ENCODE peak calls at places on chromosomes 16 and 17, in seven cellular contexts. O is left lung, Y is adrenal gland, N is heart right ventricle, U is prostate gland, F is fibroblast of lung, Q is right cardiac atrium. Z is an unnamed sample.

GRCh38 chr17:34412534-34412933 is 49.5 kb upstream of the CCL1 start:
- DNase-seq in N (no peak), Q (no peak), Y (no peak), F (no peak), U (no peak), O (no peak), Z (no peak)

GRCh38 chr17:82126479-82127314 is 28.7 kb upstream of the FASN start:
- DNase-seq in Y (no peak), O (no peak), Q (peak; percentile 36), N (no peak), U (no peak), F (no peak), Z (no peak)

GRCh38 chr17:81417049-81417878 is 22.0 kb downstream of the BAHCC1 start:
- DNase-seq in Y (no peak), N (no peak), Q (peak; percentile 87), F (peak; percentile 50), O (no peak), U (no peak), Z (peak; percentile 20)

GRCh38 chr17:66301864-66302741 is at the start of gene PRKCA:
- DNase-seq in U (peak; percentile 64), O (peak; percentile 94), Q (peak; percentile 91), Y (peak; percentile 80), F (peak; percentile 74), N (peak; percentile 59), Z (peak; percentile 75)

GRCh38 chr17:39769974-39770587 is 32.3 kb downstream of the GRB7 start:
- DNase-seq in F (peak; percentile 78), Q (no peak), Y (no peak), N (no peak), O (no peak), U (peak; percentile 62), Z (no peak)

GRCh38 chr16:49483651-49484451 is 110.2 kb downstream of the C16orf78 start:
- DNase-seq in O (no peak), F (no peak), Q (no peak), Y (no peak), N (no peak), U (no peak), Z (no peak)

GRCh38 chr17:27918498-27918897 is 25.3 kb upstream of the LYRM9 start:
- DNase-seq in N (no peak), F (no peak), U (no peak), Q (no peak), O (no peak), Y (no peak), Z (no peak)

GRCh38 chr16:17518441-17518840 is 47.7 kb upstream of the XYLT1 start:
- DNase-seq in Q (no peak), F (peak; percentile 97), Y (no peak), U (no peak), N (no peak), O (no peak), Z (no peak)

GRCh38 chr16:17607075-17607509 is 136.3 kb upstream of the XYLT1 start:
- DNase-seq in F (no peak), Q (no peak), N (no peak), U (no peak), Y (no peak), O (no peak), Z (no peak)

GRCh38 chr16:4376126-4376819 is 4.6 kb downstream of the VASN start:
- DNase-seq in O (peak; percentile 93), F (peak; percentile 87), Q (peak; percentile 98), U (peak; percentile 80), Y (peak; percentile 96), N (peak; percentile 86), Z (peak; percentile 65)

GRCh38 chr16:58339452-58339938 is 44.7 kb upstream of the PRSS54 start:
- DNase-seq in Q (no peak), U (no peak), N (peak; percentile 43), F (peak; percentile 33), O (no peak), Y (peak; percentile 46), Z (no peak)

GRCh38 chr17:66767164-66767933 is 67.6 kb upstream of the CACNG5 start:
- DNase-seq in Q (no peak), O (no peak), Y (no peak), U (no peak), N (no peak), F (no peak), Z (no peak)

GRCh38 chr17:38599398-38599856 is 6.3 kb downstream of the SRCIN1 start:
- DNase-seq in Q (no peak), Y (no peak), U (no peak), N (no peak), F (no peak), O (no peak), Z (no peak)

GRCh38 chr17:49216482-49216881 is 6.0 kb downstream of the ABI3 start:
- DNase-seq in Y (no peak), Q (no peak), O (peak; percentile 79), U (no peak), F (no peak), N (no peak), Z (no peak)

GRCh38 chr17:17943281-17943984 is 28.8 kb downstream of the TOM1L2 start:
- DNase-seq in Y (no peak), U (no peak), Q (no peak), N (no peak), O (no peak), F (no peak), Z (no peak)
- H3K4me1 ChIP-seq in Y (peaks cover 40% of the 10 kb centered on the region), U (peaks cover 26% of the 10 kb centered on the region), Q (peaks cover 26% of the 10 kb centered on the region), N (peaks cover 84% of the 10 kb centered on the region), O (peaks cover 43% of the 10 kb centered on the region), F (peaks cover 32% of the 10 kb centered on the region), Z (peaks cover 3% of the 10 kb centered on the region)

GRCh38 chr17:77178586-77178985 is 37.8 kb downstream of the SEC14L1 start:
- DNase-seq in U (peak; percentile 33), Q (no peak), O (no peak), F (no peak), N (no peak), Y (no peak), Z (no peak)

GRCh38 chr17:77178050-77178449 is 37.3 kb downstream of the SEC14L1 start:
- DNase-seq in F (no peak), U (no peak), N (no peak), O (no peak), Q (no peak), Y (no peak), Z (no peak)

GRCh38 chr17:77174928-77175720 is 34.4 kb downstream of the SEC14L1 start:
- DNase-seq in U (no peak), N (no peak), Q (no peak), F (no peak), Y (peak; percentile 75), O (no peak), Z (no peak)

GRCh38 chr17:77180503-77181330 is 39.9 kb downstream of the SEC14L1 start:
- DNase-seq in Q (no peak), F (no peak), N (no peak), O (no peak), U (no peak), Y (no peak), Z (no peak)

GRCh38 chr17:77177002-77177401 is 36.2 kb downstream of the SEC14L1 start:
- DNase-seq in N (no peak), F (no peak), O (no peak), U (no peak), Q (no peak), Y (no peak), Z (no peak)
- H3K27ac ChIP-seq in N (no peak overlapping the region), F (no peak overlapping the region), O (no peak overlapping the region), U (peak overlapping the region; percentile 69), Q (no peak overlapping the region), Y (peak overlapping the region; percentile 80), Z (no peak overlapping the region)

GRCh38 chr16:79283578-79283977 is 317.0 kb downstream of the MAF start:
- DNase-seq in F (no peak), N (no peak), Y (no peak), U (no peak), Q (no peak), O (no peak), Z (no peak)

GRCh38 chr16:79284760-79285159 is 315.8 kb downstream of the MAF start:
- DNase-seq in Q (no peak), F (no peak), N (peak; percentile 21), O (no peak), Y (no peak), U (no peak), Z (no peak)

GRCh38 chr16:79288046-79288445 is 312.5 kb downstream of the MAF start:
- DNase-seq in F (no peak), O (no peak), Y (no peak), Q (no peak), N (no peak), U (no peak), Z (no peak)

GRCh38 chr16:79286646-79287423 is 313.7 kb downstream of the MAF start:
- DNase-seq in Y (peak; percentile 42), F (no peak), U (peak; percentile 17), Q (peak; percentile 68), N (no peak), O (no peak), Z (peak; percentile 25)

DNA sequence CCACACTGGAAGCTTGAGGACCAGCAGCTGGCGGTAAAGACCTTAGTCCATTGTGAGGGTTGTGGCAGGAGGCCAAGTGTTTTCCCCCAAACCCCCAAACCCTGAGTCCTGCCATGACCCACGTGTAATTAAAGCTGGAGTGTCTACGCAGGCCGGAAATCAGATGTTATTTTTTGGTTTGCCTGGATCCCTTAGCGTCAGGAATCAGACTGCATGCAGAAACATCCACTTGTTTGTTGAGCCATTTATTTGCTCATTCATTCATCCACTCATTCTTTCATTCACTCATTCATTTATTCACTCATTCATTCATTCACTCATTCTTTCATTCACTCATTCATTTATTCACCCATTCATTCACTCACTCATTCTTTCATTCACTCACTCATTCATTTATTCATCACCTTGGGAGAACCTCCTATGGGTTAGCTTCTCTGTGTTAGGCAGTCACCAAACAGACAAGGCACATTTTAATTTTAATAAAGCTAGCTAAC is 313.1 kb downstream of the MAF start:
- DNase-seq in N (peak; percentile 25), Y (no peak), Q (no peak), F (no peak), U (no peak), O (no peak), Z (no peak)
- H3K4me3 ChIP-seq in N (peak overlapping the region; percentile 31), Y (no peak overlapping the region), Q (peak overlapping the region; percentile 34), F (no peak overlapping the region), U (no peak overlapping the region), O (no peak overlapping the region), Z (peak overlapping the region; percentile 25)

GRCh38 chr17:3892095-3892998 is 506 bp downstream of the CAMKK1 start:
- DNase-seq in Q (peak; percentile 92), O (peak; percentile 94), U (peak; percentile 58), N (peak; percentile 80), F (peak; percentile 70), Y (peak; percentile 93), Z (peak; percentile 81)

GRCh38 chr17:3889613-3890012 is 3.2 kb downstream of the CAMKK1 start:
- DNase-seq in U (no peak), Y (no peak), F (no peak), O (no peak), N (no peak), Q (no peak), Z (no peak)

GRCh38 chr17:3891626-3892094 is 1.2 kb downstream of the CAMKK1 start:
- DNase-seq in Q (no peak), O (no peak), Y (no peak), U (no peak), F (no peak), N (no peak), Z (no peak)

GRCh38 chr17:3890082-3890892 is 2.6 kb downstream of the CAMKK1 start:
- DNase-seq in U (peak; percentile 56), Q (peak; percentile 89), N (peak; percentile 72), O (peak; percentile 89), F (peak; percentile 92), Y (peak; percentile 93), Z (peak; percentile 72)

DNA sequence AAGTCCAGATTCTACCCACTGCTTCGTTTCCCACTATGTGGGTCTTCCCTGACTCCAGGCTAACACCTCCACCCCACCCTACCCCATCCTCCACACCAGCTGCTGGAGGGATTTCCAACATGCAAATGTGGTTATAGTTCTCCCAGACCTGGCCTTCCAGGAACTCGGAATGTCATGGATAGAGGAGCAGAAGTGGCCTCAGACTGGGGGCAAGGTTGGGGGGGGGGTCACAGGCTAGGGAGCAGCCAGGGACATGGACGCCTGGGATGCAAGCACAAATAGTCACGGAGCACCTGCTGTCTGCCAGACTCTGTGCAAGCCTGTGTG is 2.0 kb downstream of the CAMKK1 start:
- DNase-seq in F (no peak), O (no peak), Q (no peak), N (no peak), U (no peak), Y (no peak), Z (no peak)
- H3K4me1 ChIP-seq in F (peaks cover 5% of the 10 kb centered on the region), O (peaks cover 86% of the 10 kb centered on the region), Q (peaks cover 20% of the 10 kb centered on the region), N (peaks cover 89% of the 10 kb centered on the region), U (peaks cover 24% of the 10 kb centered on the region), Y (peaks cover 71% of the 10 kb centered on the region), Z (peaks cover 33% of the 10 kb centered on the region)